ENCODE peak calls at places on chromosomes 6 and 20, in ten cellular contexts. One of them, this sample, is unnamed. For H3K4me1, the result is how much of the 10 kb centered on the place peaks cover.

GRCh38 chr6:155126727-155127439 is 131.8 kb downstream of the TIAM2 start:
- DNase-seq in H1: no peak
- DNase-seq in hepatocyte: peak
- DNase-seq in CD8-positive, alpha-beta T cell: no peak
- DNase-seq in cardiac muscle cell: no peak
- DNase-seq in adrenal gland: peak
- DNase-seq in OCI-LY7: no peak
- DNase-seq in tibial nerve: no peak
- DNase-seq in PC-3: peak
- DNase-seq in ovary: no peak
- DNase-seq in this sample: no peak

GRCh38 chr6:22330941-22331340 is 34.1 kb upstream of the PRL start:
- DNase-seq in H1: no peak
- DNase-seq in hepatocyte: no peak
- DNase-seq in CD8-positive, alpha-beta T cell: no peak
- DNase-seq in cardiac muscle cell: no peak
- DNase-seq in adrenal gland: no peak
- DNase-seq in OCI-LY7: no peak
- DNase-seq in tibial nerve: no peak
- DNase-seq in PC-3: no peak
- DNase-seq in ovary: no peak
- DNase-seq in this sample: no peak

GRCh38 chr20:38692436-38693411 is 31.6 kb upstream of the SLC32A1 start:
- DNase-seq in H1: peak
- DNase-seq in hepatocyte: peak
- DNase-seq in CD8-positive, alpha-beta T cell: no peak
- DNase-seq in cardiac muscle cell: peak
- DNase-seq in adrenal gland: peak
- DNase-seq in OCI-LY7: peak
- DNase-seq in tibial nerve: peak
- DNase-seq in PC-3: peak
- DNase-seq in ovary: peak
- DNase-seq in this sample: peak

GRCh38 chr6:33166811-33167210 is 25.5 kb downstream of the COL11A2 start:
- DNase-seq in H1: no peak
- DNase-seq in hepatocyte: no peak
- DNase-seq in CD8-positive, alpha-beta T cell: no peak
- DNase-seq in cardiac muscle cell: no peak
- DNase-seq in adrenal gland: no peak
- DNase-seq in OCI-LY7: no peak
- DNase-seq in tibial nerve: no peak
- DNase-seq in PC-3: no peak
- DNase-seq in ovary: no peak
- DNase-seq in this sample: no peak

GRCh38 chr6:135088818-135089809 is 34.5 kb upstream of the HBS1L start:
- DNase-seq in H1: no peak
- DNase-seq in hepatocyte: no peak
- DNase-seq in CD8-positive, alpha-beta T cell: no peak
- DNase-seq in cardiac muscle cell: no peak
- DNase-seq in adrenal gland: no peak
- DNase-seq in OCI-LY7: peak
- DNase-seq in tibial nerve: no peak
- DNase-seq in PC-3: peak
- DNase-seq in ovary: no peak
- DNase-seq in this sample: peak

GRCh38 chr6:19086480-19086879 is 699.3 kb downstream of the RNF144B start:
- DNase-seq in H1: no peak
- DNase-seq in hepatocyte: no peak
- DNase-seq in CD8-positive, alpha-beta T cell: no peak
- DNase-seq in cardiac muscle cell: no peak
- DNase-seq in adrenal gland: no peak
- DNase-seq in OCI-LY7: no peak
- DNase-seq in tibial nerve: no peak
- DNase-seq in PC-3: no peak
- DNase-seq in ovary: no peak
- DNase-seq in this sample: no peak

GRCh38 chr20:38007526-38007925 is 25.7 kb downstream of the TTI1 start:
- DNase-seq in H1: no peak
- DNase-seq in hepatocyte: no peak
- DNase-seq in CD8-positive, alpha-beta T cell: no peak
- DNase-seq in cardiac muscle cell: no peak
- DNase-seq in adrenal gland: no peak
- DNase-seq in OCI-LY7: no peak
- DNase-seq in tibial nerve: no peak
- DNase-seq in PC-3: no peak
- DNase-seq in ovary: no peak
- DNase-seq in this sample: no peak

GRCh38 chr20:57177636-57178280 is 88.7 kb downstream of the BMP7 start:
- DNase-seq in H1: no peak
- DNase-seq in hepatocyte: no peak
- DNase-seq in CD8-positive, alpha-beta T cell: no peak
- DNase-seq in cardiac muscle cell: no peak
- DNase-seq in adrenal gland: no peak
- DNase-seq in OCI-LY7: no peak
- DNase-seq in tibial nerve: no peak
- DNase-seq in PC-3: no peak
- DNase-seq in ovary: no peak
- DNase-seq in this sample: no peak

GRCh38 chr20:60410865-60411264 is 452.6 kb downstream of the CDH26 start:
- DNase-seq in H1: no peak
- DNase-seq in hepatocyte: no peak
- DNase-seq in CD8-positive, alpha-beta T cell: no peak
- DNase-seq in cardiac muscle cell: no peak
- DNase-seq in adrenal gland: no peak
- DNase-seq in OCI-LY7: no peak
- DNase-seq in tibial nerve: no peak
- DNase-seq in PC-3: no peak
- DNase-seq in ovary: no peak
- DNase-seq in this sample: no peak

GRCh38 chr6:101608724-101609123 is 215.2 kb downstream of the GRIK2 start:
- DNase-seq in H1: no peak
- DNase-seq in hepatocyte: no peak
- DNase-seq in CD8-positive, alpha-beta T cell: no peak
- DNase-seq in cardiac muscle cell: no peak
- DNase-seq in adrenal gland: no peak
- DNase-seq in OCI-LY7: no peak
- DNase-seq in tibial nerve: no peak
- DNase-seq in PC-3: no peak
- DNase-seq in ovary: no peak
- DNase-seq in this sample: no peak

GRCh38 chr20:37902504-37903313 is at the start of gene VSTM2L:
- DNase-seq in H1: no peak
- DNase-seq in hepatocyte: peak
- DNase-seq in CD8-positive, alpha-beta T cell: no peak
- DNase-seq in cardiac muscle cell: peak
- DNase-seq in adrenal gland: peak
- DNase-seq in OCI-LY7: no peak
- DNase-seq in tibial nerve: no peak
- DNase-seq in PC-3: peak
- DNase-seq in ovary: no peak
- DNase-seq in this sample: peak

DNA sequence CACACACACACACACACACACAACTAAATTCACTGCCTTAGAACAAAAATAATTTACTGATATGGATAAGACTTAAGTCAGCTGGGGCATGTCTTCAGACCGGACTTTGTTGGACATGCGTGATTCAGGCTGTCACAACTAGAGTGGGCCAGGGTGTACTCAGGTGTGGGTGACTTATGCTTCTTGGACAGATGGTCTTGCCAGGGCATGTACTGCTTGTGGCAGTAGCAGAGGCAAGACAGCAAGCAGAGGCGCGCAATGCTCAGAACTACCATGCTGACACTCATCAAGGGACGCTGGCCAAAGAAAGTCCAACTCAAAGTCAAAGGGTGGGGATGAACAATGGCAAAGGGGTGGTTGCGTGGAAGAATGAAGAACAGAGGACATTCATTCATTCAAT is 437.5 kb downstream of the CBLN4 start:
- DNase-seq in H1: no peak
- DNase-seq in hepatocyte: no peak
- DNase-seq in CD8-positive, alpha-beta T cell: no peak
- DNase-seq in cardiac muscle cell: no peak
- DNase-seq in adrenal gland: no peak
- DNase-seq in OCI-LY7: no peak
- DNase-seq in tibial nerve: no peak
- DNase-seq in PC-3: no peak
- DNase-seq in ovary: no peak
- DNase-seq in this sample: peak
- H3K27ac ChIP-seq in H1: no peak
- H3K27ac ChIP-seq in hepatocyte: no peak
- H3K27ac ChIP-seq in CD8-positive, alpha-beta T cell: no peak
- H3K27ac ChIP-seq in cardiac muscle cell: no peak
- H3K27ac ChIP-seq in adrenal gland: no peak
- H3K27ac ChIP-seq in OCI-LY7: no peak
- H3K27ac ChIP-seq in tibial nerve: no peak
- H3K27ac ChIP-seq in PC-3: no peak
- H3K27ac ChIP-seq in ovary: no peak
- H3K27ac ChIP-seq in this sample: no peak

GRCh38 chr6:75397806-75398465 is 95.7 kb downstream of the FILIP1 start:
- DNase-seq in H1: no peak
- DNase-seq in hepatocyte: no peak
- DNase-seq in CD8-positive, alpha-beta T cell: no peak
- DNase-seq in cardiac muscle cell: no peak
- DNase-seq in adrenal gland: no peak
- DNase-seq in OCI-LY7: no peak
- DNase-seq in tibial nerve: no peak
- DNase-seq in PC-3: no peak
- DNase-seq in ovary: no peak
- DNase-seq in this sample: no peak

GRCh38 chr6:75393806-75394205 is 99.8 kb downstream of the FILIP1 start:
- DNase-seq in H1: no peak
- DNase-seq in hepatocyte: no peak
- DNase-seq in CD8-positive, alpha-beta T cell: no peak
- DNase-seq in cardiac muscle cell: no peak
- DNase-seq in adrenal gland: no peak
- DNase-seq in OCI-LY7: no peak
- DNase-seq in tibial nerve: no peak
- DNase-seq in PC-3: no peak
- DNase-seq in ovary: no peak
- DNase-seq in this sample: no peak

GRCh38 chr6:75396005-75396800 is 97.4 kb downstream of the FILIP1 start:
- DNase-seq in H1: no peak
- DNase-seq in hepatocyte: no peak
- DNase-seq in CD8-positive, alpha-beta T cell: no peak
- DNase-seq in cardiac muscle cell: no peak
- DNase-seq in adrenal gland: no peak
- DNase-seq in OCI-LY7: no peak
- DNase-seq in tibial nerve: no peak
- DNase-seq in PC-3: no peak
- DNase-seq in ovary: no peak
- DNase-seq in this sample: no peak
- H3K4me1 ChIP-seq in H1: under half
- H3K4me1 ChIP-seq in hepatocyte: under half
- H3K4me1 ChIP-seq in CD8-positive, alpha-beta T cell: under half
- H3K4me1 ChIP-seq in cardiac muscle cell: under half
- H3K4me1 ChIP-seq in adrenal gland: under half
- H3K4me1 ChIP-seq in OCI-LY7: under half
- H3K4me1 ChIP-seq in tibial nerve: under half
- H3K4me1 ChIP-seq in PC-3: under half
- H3K4me1 ChIP-seq in ovary: under half
- H3K4me1 ChIP-seq in this sample: under half

GRCh38 chr6:130743175-130743574 is 84.0 kb upstream of the SMLR1 start:
- DNase-seq in H1: no peak
- DNase-seq in hepatocyte: no peak
- DNase-seq in CD8-positive, alpha-beta T cell: no peak
- DNase-seq in cardiac muscle cell: no peak
- DNase-seq in adrenal gland: no peak
- DNase-seq in OCI-LY7: no peak
- DNase-seq in tibial nerve: no peak
- DNase-seq in PC-3: peak
- DNase-seq in ovary: no peak
- DNase-seq in this sample: no peak
- TF ChIP-seq CTCF in H1: peak
- TF ChIP-seq CTCF in hepatocyte: no peak
- TF ChIP-seq CTCF in CD8-positive, alpha-beta T cell: no peak
- TF ChIP-seq CTCF in cardiac muscle cell: no peak
- TF ChIP-seq CTCF in adrenal gland: no peak
- TF ChIP-seq CTCF in OCI-LY7: no peak
- TF ChIP-seq CTCF in tibial nerve: no peak
- TF ChIP-seq CTCF in PC-3: no peak
- TF ChIP-seq CTCF in ovary: no peak
- TF ChIP-seq CTCF in this sample: peak

GRCh38 chr6:13485303-13485702 is 2.1 kb downstream of the GFOD1 start:
- DNase-seq in H1: no peak
- DNase-seq in hepatocyte: no peak
- DNase-seq in CD8-positive, alpha-beta T cell: no peak
- DNase-seq in cardiac muscle cell: no peak
- DNase-seq in adrenal gland: no peak
- DNase-seq in OCI-LY7: no peak
- DNase-seq in tibial nerve: no peak
- DNase-seq in PC-3: no peak
- DNase-seq in ovary: no peak
- DNase-seq in this sample: no peak
- H3K27ac ChIP-seq in H1: no peak
- H3K27ac ChIP-seq in hepatocyte: no peak
- H3K27ac ChIP-seq in CD8-positive, alpha-beta T cell: peak
- H3K27ac ChIP-seq in cardiac muscle cell: no peak
- H3K27ac ChIP-seq in adrenal gland: no peak
- H3K27ac ChIP-seq in OCI-LY7: peak
- H3K27ac ChIP-seq in tibial nerve: no peak
- H3K27ac ChIP-seq in PC-3: no peak
- H3K27ac ChIP-seq in ovary: no peak
- H3K27ac ChIP-seq in this sample: no peak

GRCh38 chr6:45981046-45981445 is 34.6 kb downstream of the CLIC5 start:
- DNase-seq in H1: no peak
- DNase-seq in hepatocyte: no peak
- DNase-seq in CD8-positive, alpha-beta T cell: no peak
- DNase-seq in cardiac muscle cell: no peak
- DNase-seq in adrenal gland: no peak
- DNase-seq in OCI-LY7: no peak
- DNase-seq in tibial nerve: no peak
- DNase-seq in PC-3: no peak
- DNase-seq in ovary: no peak
- DNase-seq in this sample: no peak
- H3K4me1 ChIP-seq in H1: under half
- H3K4me1 ChIP-seq in hepatocyte: under half
- H3K4me1 ChIP-seq in CD8-positive, alpha-beta T cell: under half
- H3K4me1 ChIP-seq in cardiac muscle cell: under half
- H3K4me1 ChIP-seq in adrenal gland: under half
- H3K4me1 ChIP-seq in OCI-LY7: under half
- H3K4me1 ChIP-seq in tibial nerve: under half
- H3K4me1 ChIP-seq in PC-3: under half
- H3K4me1 ChIP-seq in ovary: under half
- H3K4me1 ChIP-seq in this sample: under half

DNA sequence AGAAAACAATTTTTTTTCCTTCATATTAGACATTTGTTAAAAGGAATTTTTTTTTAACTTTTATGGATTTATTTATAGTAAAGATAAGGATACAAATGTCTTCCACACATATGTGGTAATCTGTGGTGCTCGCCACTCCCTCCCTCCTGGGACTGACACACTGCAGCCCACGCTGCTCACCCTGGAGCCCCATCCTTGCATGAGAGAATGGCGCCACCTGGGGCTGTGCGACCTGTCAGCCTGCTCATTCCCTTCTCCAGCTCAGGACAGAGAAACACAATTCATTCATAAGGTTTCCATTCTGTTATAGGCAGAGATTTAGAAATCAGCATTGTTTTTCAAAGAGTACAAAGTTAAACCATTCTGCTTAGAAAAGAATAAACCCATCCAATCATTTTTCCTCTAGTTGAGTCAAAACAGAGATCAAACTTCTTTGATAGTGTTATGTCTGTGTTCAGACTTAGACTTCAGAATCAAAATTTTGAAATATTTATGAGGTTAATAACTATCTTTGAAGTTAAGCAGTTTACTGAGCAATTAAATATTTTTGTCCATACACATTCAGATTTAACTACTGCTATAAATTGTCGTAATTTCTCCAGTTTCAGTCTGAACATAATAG is 42.8 kb upstream of the DYNLRB1 start:
- DNase-seq in H1: peak
- DNase-seq in hepatocyte: peak
- DNase-seq in CD8-positive, alpha-beta T cell: no peak
- DNase-seq in cardiac muscle cell: peak
- DNase-seq in adrenal gland: peak
- DNase-seq in OCI-LY7: peak
- DNase-seq in tibial nerve: peak
- DNase-seq in PC-3: peak
- DNase-seq in ovary: peak
- DNase-seq in this sample: no peak
- TF ChIP-seq CTCF in H1: peak
- TF ChIP-seq CTCF in hepatocyte: peak
- TF ChIP-seq CTCF in CD8-positive, alpha-beta T cell: no peak
- TF ChIP-seq CTCF in cardiac muscle cell: peak
- TF ChIP-seq CTCF in adrenal gland: no peak
- TF ChIP-seq CTCF in OCI-LY7: peak
- TF ChIP-seq CTCF in tibial nerve: no peak
- TF ChIP-seq CTCF in PC-3: peak
- TF ChIP-seq CTCF in ovary: no peak
- TF ChIP-seq CTCF in this sample: peak

This sample was measured in foreskin keratinocyte.